ENCODE peak calls at places on chromosomes 11 and 22, in four cellular contexts. One of them, this sample, is unnamed.

GRCh38 chr11:103499710-103500340 is 390.6 kb downstream of the DYNC2H1 start:
- DNase-seq in ELR: peak
- DNase-seq in activated gamma-delta T cell treated with Interleukin-2 at 50 U/mL for 16 hours: no peak
- DNase-seq in DMS153: no peak
- DNase-seq in this sample: no peak

GRCh38 chr11:2885676-2886081 is at the start of gene CDKN1C:
- DNase-seq in DMS153: peak
- DNase-seq in activated gamma-delta T cell treated with Interleukin-2 at 50 U/mL for 16 hours: peak
- DNase-seq in ELR: peak
- DNase-seq in this sample: peak

GRCh38 chr22:19429950-19430889 is 1.3 kb downstream of the HIRA start:
- DNase-seq in DMS153: no peak
- DNase-seq in activated gamma-delta T cell treated with Interleukin-2 at 50 U/mL for 16 hours: peak
- DNase-seq in ELR: peak
- DNase-seq in this sample: no peak

GRCh38 chr11:34044664-34045485 is 6.7 kb upstream of the CAPRIN1 start:
- DNase-seq in DMS153: no peak
- DNase-seq in activated gamma-delta T cell treated with Interleukin-2 at 50 U/mL for 16 hours: no peak
- DNase-seq in ELR: peak
- DNase-seq in this sample: no peak

GRCh38 chr22:20239951-20240773 is 28.0 kb downstream of the RTN4R start:
- DNase-seq in DMS153: no peak
- DNase-seq in activated gamma-delta T cell treated with Interleukin-2 at 50 U/mL for 16 hours: no peak
- DNase-seq in ELR: no peak
- DNase-seq in this sample: no peak

GRCh38 chr11:103949781-103950180 is 86.7 kb upstream of the DDI1 start:
- DNase-seq in activated gamma-delta T cell treated with Interleukin-2 at 50 U/mL for 16 hours: no peak
- DNase-seq in DMS153: no peak
- DNase-seq in ELR: no peak
- DNase-seq in this sample: no peak

GRCh38 chr11:13883042-13883441 is 79.5 kb upstream of the SPON1 start:
- DNase-seq in activated gamma-delta T cell treated with Interleukin-2 at 50 U/mL for 16 hours: no peak
- DNase-seq in DMS153: peak
- DNase-seq in ELR: no peak
- DNase-seq in this sample: no peak

GRCh38 chr11:106989056-106989455 is 29.2 kb downstream of the GUCY1A2 start:
- DNase-seq in DMS153: no peak
- DNase-seq in ELR: peak
- DNase-seq in activated gamma-delta T cell treated with Interleukin-2 at 50 U/mL for 16 hours: no peak
- DNase-seq in this sample: no peak

GRCh38 chr11:76124905-76125566 is 81.3 kb downstream of the WNT11 start:
- DNase-seq in activated gamma-delta T cell treated with Interleukin-2 at 50 U/mL for 16 hours: no peak
- DNase-seq in DMS153: no peak
- DNase-seq in ELR: no peak
- DNase-seq in this sample: no peak

GRCh38 chr11:77813256-77813655 is 7.3 kb downstream of the RSF1 start:
- DNase-seq in activated gamma-delta T cell treated with Interleukin-2 at 50 U/mL for 16 hours: no peak
- DNase-seq in DMS153: no peak
- DNase-seq in ELR: peak
- DNase-seq in this sample: no peak

GRCh38 chr11:76642341-76642740 is 28.2 kb downstream of the LRRC32 start:
- DNase-seq in DMS153: no peak
- DNase-seq in ELR: no peak
- DNase-seq in activated gamma-delta T cell treated with Interleukin-2 at 50 U/mL for 16 hours: no peak
- DNase-seq in this sample: no peak

GRCh38 chr11:18312663-18313420 is 9.1 kb downstream of the HPS5 start:
- DNase-seq in activated gamma-delta T cell treated with Interleukin-2 at 50 U/mL for 16 hours: no peak
- DNase-seq in ELR: peak
- DNase-seq in DMS153: no peak
- DNase-seq in this sample: no peak

GRCh38 chr22:26568207-26568706 is 21.7 kb downstream of the TPST2 start:
- DNase-seq in DMS153: peak
- DNase-seq in ELR: no peak
- DNase-seq in activated gamma-delta T cell treated with Interleukin-2 at 50 U/mL for 16 hours: no peak
- DNase-seq in this sample: no peak

GRCh38 chr11:101390539-101390938 is 193.3 kb downstream of the TRPC6 start:
- DNase-seq in activated gamma-delta T cell treated with Interleukin-2 at 50 U/mL for 16 hours: no peak
- DNase-seq in DMS153: no peak
- DNase-seq in ELR: peak
- DNase-seq in this sample: no peak

GRCh38 chr22:36577019-36577418 is 48.1 kb upstream of the EIF3D start:
- DNase-seq in DMS153: no peak
- DNase-seq in activated gamma-delta T cell treated with Interleukin-2 at 50 U/mL for 16 hours: no peak
- DNase-seq in ELR: peak
- DNase-seq in this sample: no peak

GRCh38 chr22:39283312-39284141 is 35.9 kb downstream of the RPL3 start:
- DNase-seq in ELR: peak
- DNase-seq in activated gamma-delta T cell treated with Interleukin-2 at 50 U/mL for 16 hours: no peak
- DNase-seq in DMS153: no peak
- DNase-seq in this sample: no peak

GRCh38 chr22:47423861-47424820 is 661.7 kb downstream of the TBC1D22A start:
- DNase-seq in DMS153: no peak
- DNase-seq in ELR: no peak
- DNase-seq in activated gamma-delta T cell treated with Interleukin-2 at 50 U/mL for 16 hours: no peak
- DNase-seq in this sample: no peak

GRCh38 chr11:75538150-75538942 is 12.6 kb upstream of the GDPD5 start:
- DNase-seq in DMS153: no peak
- DNase-seq in ELR: no peak
- DNase-seq in activated gamma-delta T cell treated with Interleukin-2 at 50 U/mL for 16 hours: no peak
- DNase-seq in this sample: no peak

GRCh38 chr11:1938343-1939005 is 8.7 kb upstream of the MRPL23 start:
- DNase-seq in DMS153: no peak
- DNase-seq in ELR: no peak
- DNase-seq in activated gamma-delta T cell treated with Interleukin-2 at 50 U/mL for 16 hours: no peak
- DNase-seq in this sample: no peak

GRCh38 chr11:102831128-102831708 is 12.2 kb downstream of the MMP3 start:
- DNase-seq in ELR: peak
- DNase-seq in DMS153: no peak
- DNase-seq in activated gamma-delta T cell treated with Interleukin-2 at 50 U/mL for 16 hours: no peak
- DNase-seq in this sample: no peak

GRCh38 chr11:101336858-101337257 is 207.2 kb upstream of the PGR start:
- DNase-seq in activated gamma-delta T cell treated with Interleukin-2 at 50 U/mL for 16 hours: no peak
- DNase-seq in DMS153: peak
- DNase-seq in ELR: no peak
- DNase-seq in this sample: no peak

GRCh38 chr11:88288560-88288959 is 49.0 kb downstream of the CTSC start:
- DNase-seq in activated gamma-delta T cell treated with Interleukin-2 at 50 U/mL for 16 hours: no peak
- DNase-seq in ELR: no peak
- DNase-seq in DMS153: no peak
- DNase-seq in this sample: no peak

GRCh38 chr11:128692750-128693578 is 908 bp upstream of the FLI1 start:
- DNase-seq in activated gamma-delta T cell treated with Interleukin-2 at 50 U/mL for 16 hours: no peak
- DNase-seq in ELR: peak
- DNase-seq in DMS153: no peak
- DNase-seq in this sample: no peak

GRCh38 chr11:20026629-20027545 is 133.4 kb downstream of the DBX1 start:
- DNase-seq in DMS153: peak
- DNase-seq in activated gamma-delta T cell treated with Interleukin-2 at 50 U/mL for 16 hours: no peak
- DNase-seq in ELR: no peak
- DNase-seq in this sample: no peak

GRCh38 chr11:61452825-61453224 is 22.9 kb downstream of the SDHAF2 start:
- DNase-seq in DMS153: no peak
- DNase-seq in ELR: no peak
- DNase-seq in activated gamma-delta T cell treated with Interleukin-2 at 50 U/mL for 16 hours: no peak
- DNase-seq in this sample: no peak

GRCh38 chr11:8777907-8778767 is 95.5 kb downstream of the RPL27A start:
- DNase-seq in ELR: no peak
- DNase-seq in DMS153: no peak
- DNase-seq in activated gamma-delta T cell treated with Interleukin-2 at 50 U/mL for 16 hours: no peak
- DNase-seq in this sample: no peak

GRCh38 chr22:43399980-43400358 is 11.8 kb upstream of the MPPED1 start:
- DNase-seq in DMS153: no peak
- DNase-seq in ELR: no peak
- DNase-seq in activated gamma-delta T cell treated with Interleukin-2 at 50 U/mL for 16 hours: no peak
- DNase-seq in this sample: no peak

GRCh38 chr11:134014502-134014901 is 54.4 kb upstream of the JAM3 start:
- DNase-seq in DMS153: peak
- DNase-seq in ELR: peak
- DNase-seq in activated gamma-delta T cell treated with Interleukin-2 at 50 U/mL for 16 hours: no peak
- DNase-seq in this sample: peak

GRCh38 chr11:18714443-18714780 is 11.6 kb downstream of the IGSF22 start:
- DNase-seq in DMS153: no peak
- DNase-seq in ELR: no peak
- DNase-seq in activated gamma-delta T cell treated with Interleukin-2 at 50 U/mL for 16 hours: no peak
- DNase-seq in this sample: no peak

GRCh38 chr22:47788461-47788860 is 1026.0 kb downstream of the TBC1D22A start:
- DNase-seq in DMS153: no peak
- DNase-seq in activated gamma-delta T cell treated with Interleukin-2 at 50 U/mL for 16 hours: no peak
- DNase-seq in ELR: no peak
- DNase-seq in this sample: no peak

GRCh38 chr11:133579165-133580031 is 47.1 kb upstream of the OPCML start:
- DNase-seq in ELR: no peak
- DNase-seq in DMS153: no peak
- DNase-seq in activated gamma-delta T cell treated with Interleukin-2 at 50 U/mL for 16 hours: no peak
- DNase-seq in this sample: no peak

GRCh38 chr22:41917906-41918791 is 3.3 kb upstream of the SHISA8 start:
- DNase-seq in DMS153: peak
- DNase-seq in activated gamma-delta T cell treated with Interleukin-2 at 50 U/mL for 16 hours: no peak
- DNase-seq in ELR: peak
- DNase-seq in this sample: peak

This sample was measured in SHP77 treated with DMSO at 0.1 percent for 48 hours.